ENCODE peak calls at places on chromosome X, in eight cellular contexts. Z is left ventricle myocardium inferior, U is IMR-90, H is PC-9, G is mammary epithelial cell, W is body of pancreas, R is ovary, J is sigmoid colon. P is an unnamed sample. For H3K27me3 and H3K4me1, the result is how much of the 10 kb centered on the place peaks cover.

GRCh38 chrX:63657821-63658220 is 127.2 kb downstream of the ARHGEF9 start:
- DNase-seq in Z (peak), J (no peak), G (peak), U (peak), W (peak), H (peak), R (no peak), P (no peak)

GRCh38 chrX:40098264-40099045 is 697 bp upstream of the BCOR start:
- DNase-seq in Z (peak), J (no peak), R (no peak), W (peak), H (peak), G (peak), U (no peak), P (peak)

GRCh38 chrX:18119856-18120255 is 100.8 kb downstream of the BEND2 start:
- DNase-seq in W (peak), Z (no peak), R (no peak), U (no peak), J (no peak), G (no peak), H (no peak), P (no peak)

GRCh38 chrX:130728208-130728607 is 174.8 kb downstream of the ENOX2 start:
- DNase-seq in G (peak), J (no peak), R (no peak), W (no peak), Z (no peak), U (peak), H (peak), P (no peak)

GRCh38 chrX:42524374-42524773 is 253.6 kb downstream of the PPP1R2C start:
- DNase-seq in W (no peak), H (no peak), G (peak), U (peak), Z (no peak), R (no peak), J (no peak), P (no peak)

GRCh38 chrX:20333672-20334071 is 67.0 kb upstream of the RPS6KA3 start:
- DNase-seq in U (no peak), J (no peak), W (no peak), R (no peak), G (no peak), H (no peak), Z (no peak), P (no peak)

GRCh38 chrX:110042521-110042920 is 39.6 kb downstream of the TMEM164 start:
- DNase-seq in W (no peak), J (no peak), R (no peak), G (peak), U (peak), H (no peak), Z (no peak), P (no peak)

GRCh38 chrX:19947612-19948011 is 43.2 kb downstream of the BCLAF3 start:
- DNase-seq in H (no peak), Z (no peak), J (no peak), U (no peak), R (no peak), G (no peak), W (no peak), P (no peak)

GRCh38 chrX:97050413-97050812 is 166.7 kb downstream of the RPA4 start:
- DNase-seq in H (no peak), J (no peak), R (no peak), G (no peak), W (no peak), Z (no peak), U (peak), P (no peak)

GRCh38 chrX:73561791-73562190 is 1.2 kb upstream of the CHIC1 start:
- DNase-seq in W (no peak), R (no peak), Z (no peak), U (peak), G (no peak), H (no peak), J (no peak), P (no peak)

GRCh38 chrX:29172880-29173279 is 585.6 kb downstream of the IL1RAPL1 start:
- DNase-seq in J (no peak), U (peak), G (no peak), H (no peak), Z (no peak), W (no peak), R (no peak), P (no peak)

GRCh38 chrX:154779261-154779660 is 16.6 kb downstream of the DKC1 start:
- DNase-seq in W (no peak), U (peak), H (no peak), J (no peak), G (no peak), Z (no peak), R (no peak), P (no peak)

GRCh38 chrX:153598541-153599191 is at the start of gene CCNQ:
- DNase-seq in W (peak), J (no peak), U (peak), Z (no peak), R (peak), H (peak), G (peak), P (no peak)

GRCh38 chrX:71253253-71254091 is 468 bp downstream of the ZMYM3 start:
- DNase-seq in R (peak), G (no peak), H (peak), Z (peak), W (peak), J (no peak), U (peak), P (peak)

GRCh38 chrX:47815901-47816845 is 20.5 kb upstream of the ZNF81 start:
- DNase-seq in G (peak), H (no peak), U (no peak), J (no peak), Z (no peak), R (no peak), W (no peak), P (no peak)

GRCh38 chrX:153687121-153688039 is at the start of gene SLC6A8:
- DNase-seq in R (peak), U (peak), H (peak), Z (peak), W (peak), G (peak), J (peak), P (peak)

GRCh38 chrX:153414838-153415552 is 3.7 kb downstream of the ZFP92 start:
- DNase-seq in G (no peak), H (no peak), W (no peak), R (peak), Z (peak), U (no peak), J (no peak), P (no peak)

GRCh38 chrX:134406977-134407376 is 53.0 kb upstream of the HPRT1 start:
- DNase-seq in R (no peak), Z (no peak), H (no peak), J (no peak), W (no peak), U (no peak), G (no peak), P (no peak)

GRCh38 chrX:125382148-125382628 is 62.5 kb downstream of the TEX13C start:
- DNase-seq in G (no peak), H (no peak), Z (no peak), U (no peak), R (no peak), J (no peak), W (no peak), P (no peak)

GRCh38 chrX:374566-374965 is 12.1 kb downstream of the PPP2R3B start:
- DNase-seq in J (no peak), H (no peak), G (no peak), W (no peak), U (peak), Z (no peak), R (no peak), P (no peak)

GRCh38 chrX:134603806-134604700 is 54.2 kb downstream of the PLAC1 start:
- DNase-seq in J (no peak), U (peak), H (no peak), G (peak), W (no peak), Z (no peak), R (no peak), P (no peak)

GRCh38 chrX:136694491-136695087 is 46.6 kb downstream of the CD40LG start:
- DNase-seq in W (no peak), U (peak), G (peak), J (no peak), Z (no peak), H (no peak), R (no peak), P (no peak)

GRCh38 chrX:9378980-9379696 is 85.7 kb upstream of the TBL1X start:
- DNase-seq in W (no peak), Z (no peak), J (no peak), R (no peak), U (peak), G (peak), H (no peak), P (no peak)

GRCh38 chrX:13693341-13693871 is 4.5 kb downstream of the RAB9A start:
- DNase-seq in Z (no peak), U (no peak), R (no peak), W (peak), H (peak), J (no peak), G (peak), P (no peak)

GRCh38 chrX:38304010-38304409 is 23.3 kb downstream of the RPGR start:
- DNase-seq in G (no peak), U (peak), Z (no peak), J (no peak), W (no peak), R (no peak), H (no peak), P (no peak)

GRCh38 chrX:12997898-12998687 is 23.2 kb downstream of the TMSB4X start:
- DNase-seq in R (no peak), Z (no peak), W (peak), U (no peak), H (no peak), J (no peak), G (no peak), P (no peak)

GRCh38 chrX:133921764-133922389 is 63.5 kb downstream of the GPC3 start:
- DNase-seq in U (peak), Z (peak), W (peak), G (peak), H (peak), J (no peak), R (no peak), P (peak)

GRCh38 chrX:97126020-97126419 is 242.3 kb downstream of the RPA4 start:
- DNase-seq in Z (no peak), G (peak), W (no peak), H (no peak), R (no peak), J (no peak), U (peak), P (no peak)

GRCh38 chrX:45524296-45524695 is 323.6 kb upstream of the DIPK2B start:
- DNase-seq in Z (no peak), W (no peak), G (peak), R (no peak), U (peak), J (no peak), H (no peak), P (no peak)

GRCh38 chrX:118633530-118633929 is 93.9 kb upstream of the IL13RA1 start:
- DNase-seq in G (no peak), U (no peak), W (no peak), H (no peak), R (no peak), J (no peak), Z (no peak), P (no peak)

GRCh38 chrX:86295293-86295692 is 147.0 kb downstream of the DACH2 start:
- DNase-seq in U (no peak), H (no peak), W (no peak), J (no peak), Z (no peak), G (no peak), R (no peak), P (no peak)

GRCh38 chrX:154449618-154450017 is 5.7 kb downstream of the FAM50A start:
- DNase-seq in U (no peak), W (no peak), Z (no peak), G (no peak), H (no peak), R (no peak), J (no peak), P (no peak)

GRCh38 chrX:44305921-44306320 is 37.6 kb downstream of the EFHC2 start:
- DNase-seq in R (no peak), U (no peak), G (no peak), Z (no peak), H (no peak), J (no peak), W (no peak), P (no peak)

GRCh38 chrX:96027363-96027894 is 657.2 kb upstream of the DIAPH2 start:
- DNase-seq in W (no peak), J (no peak), Z (no peak), U (no peak), G (no peak), R (no peak), H (no peak), P (no peak)

GRCh38 chrX:114841051-114841450 is 176.4 kb downstream of the IL13RA2 start:
- DNase-seq in H (no peak), G (peak), J (no peak), W (no peak), U (peak), Z (no peak), R (no peak), P (no peak)

GRCh38 chrX:40132751-40133150 is 35.0 kb upstream of the BCOR start:
- DNase-seq in R (peak), Z (peak), W (peak), H (no peak), J (peak), U (peak), G (peak), P (no peak)

DNA sequence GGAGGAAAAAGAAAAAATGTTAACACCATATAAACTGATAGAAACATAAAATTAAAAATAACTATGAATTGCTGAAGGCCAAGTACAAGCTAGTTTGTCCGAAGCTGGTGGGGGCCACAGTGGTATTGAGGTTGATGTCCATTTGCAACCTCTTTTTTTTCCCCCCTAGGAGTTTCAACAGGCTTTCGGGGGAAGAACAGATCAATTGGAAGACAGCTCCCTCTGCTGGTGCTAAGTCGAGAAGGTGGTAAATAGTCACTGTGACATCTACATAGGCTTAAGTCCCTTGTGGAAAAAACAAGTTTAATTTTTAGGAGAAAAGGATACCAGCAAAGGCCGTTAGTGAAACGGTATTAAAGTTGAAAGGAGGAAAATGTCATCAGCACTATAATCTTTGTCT is 115.7 kb upstream of the ZXDA start:
- DNase-seq in Z (no peak), J (no peak), R (no peak), W (peak), U (peak), H (peak), G (peak), P (peak)
- TF ChIP-seq CTCF in Z (peak), J (no peak), R (no peak), W (peak), U (peak), H (peak), G (peak), P (peak)

GRCh38 chrX:132207996-132208395 is 11.3 kb downstream of the RAP2C start:
- DNase-seq in W (no peak), R (no peak), U (no peak), Z (no peak), J (no peak), G (no peak), H (no peak), P (no peak)
- H3K27me3 ChIP-seq in W (under half), R (under half), U (under half), Z (under half), J (under half), G (under half), H (under half), P (under half)

DNA sequence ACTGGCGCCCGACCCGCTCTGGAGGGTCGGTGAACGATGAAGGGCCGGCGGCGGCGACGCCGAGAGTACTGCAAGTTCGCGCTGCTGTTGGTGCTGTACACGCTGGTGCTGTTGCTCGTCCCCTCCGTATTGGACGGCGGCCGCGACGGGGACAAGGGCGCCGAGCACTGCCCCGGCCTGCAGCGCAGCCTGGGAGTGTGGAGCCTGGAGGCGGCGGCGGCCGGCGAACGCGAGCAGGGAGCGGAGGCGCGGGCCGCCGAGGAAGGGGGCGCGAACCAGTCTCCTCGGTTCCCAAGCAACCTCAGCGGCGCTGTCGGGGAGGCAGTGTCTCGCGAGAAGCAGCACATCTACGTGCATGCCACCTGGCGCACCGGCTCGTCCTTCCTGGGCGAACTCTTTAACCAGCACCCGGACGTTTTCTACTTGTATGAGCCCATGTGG is 351 bp downstream of the CHST7 start:
- DNase-seq in G (peak), J (peak), H (peak), U (peak), Z (peak), W (peak), R (peak), P (peak)
- H3K4me1 ChIP-seq in G (under half), J (under half), H (under half), U (under half), Z (under half), W (under half), R (under half), P (under half)

DNA sequence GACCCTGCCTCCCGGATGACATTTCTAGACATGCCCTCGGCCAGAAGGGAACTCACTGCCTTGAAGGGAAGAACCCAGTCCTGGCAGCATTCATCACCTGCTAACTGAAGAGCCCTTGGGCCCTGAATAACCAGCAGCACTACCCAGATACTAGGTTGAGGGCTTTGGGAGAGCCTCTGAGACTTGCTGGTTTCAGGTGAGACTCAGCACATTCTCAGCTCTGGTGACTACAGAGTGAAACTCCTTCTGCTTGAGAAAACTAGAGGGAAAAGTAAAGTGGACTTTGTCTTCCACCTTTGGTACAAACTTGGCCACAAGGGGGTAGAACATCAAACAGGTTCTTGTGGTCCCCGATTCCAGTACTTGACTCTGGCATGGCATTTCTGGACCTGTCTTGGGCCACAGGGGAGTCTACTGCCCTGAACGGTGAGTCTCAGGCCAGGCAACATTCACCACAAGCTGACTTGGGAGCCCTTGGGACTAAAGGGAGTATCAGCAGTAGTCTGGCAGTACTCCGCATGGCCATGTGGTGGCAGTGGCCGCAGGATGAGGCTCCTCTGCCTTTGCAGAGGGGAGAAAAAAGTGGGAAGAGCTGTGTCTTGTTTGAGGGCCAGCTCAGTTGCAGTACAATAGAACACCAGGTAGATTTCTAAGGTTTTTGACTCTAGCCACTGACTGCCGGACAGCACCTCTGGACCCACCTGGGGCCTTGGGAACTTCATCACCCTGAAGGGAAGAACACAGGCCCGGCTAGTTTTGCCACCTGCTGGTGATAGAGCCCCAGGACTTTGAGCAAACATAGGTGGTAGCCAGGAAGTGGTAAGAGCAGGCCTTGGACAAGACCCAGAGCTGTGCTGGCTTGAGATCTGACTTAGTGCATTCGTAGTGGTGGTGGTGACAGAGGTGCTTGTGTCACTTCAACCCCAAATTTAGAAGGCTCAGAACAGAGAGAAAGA is 414.8 kb downstream of the OPHN1 start:
- DNase-seq in R (no peak), Z (no peak), W (no peak), U (peak), J (no peak), H (peak), G (peak), P (no peak)
- TF ChIP-seq CTCF in R (no peak), Z (peak), W (no peak), U (peak), J (no peak), H (peak), G (peak), P (no peak)